ENCODE peak calls at places on chromosomes 13 and 19, in eight cellular contexts. E is NCI-H1092, G is lung microvascular endothelial cell, V is pancreas, L is BJ, C is bronchial epithelial cell, U is EL, T is thoracic aorta. M is an unnamed sample.

GRCh38 chr19:3659746-3660112 is 33.1 kb upstream of the CACTIN start:
- DNase-seq in L (no peak), V (no peak), T (no peak), C (no peak), U (no peak), G (no peak), E (no peak), M (no peak)

GRCh38 chr13:24007979-24008620 is 110.8 kb upstream of the C1QTNF9B start:
- DNase-seq in V (no peak), C (peak; percentile 5), E (no peak), L (no peak), U (no peak), T (no peak), G (no peak), M (no peak)

GRCh38 chr19:2308114-2308556 is at the start of gene LINGO3:
- DNase-seq in T (no peak), G (no peak), U (no peak), E (no peak), L (no peak), V (no peak), C (no peak), M (no peak)

GRCh38 chr19:8087876-8088275 is 35.3 kb downstream of the CCL25 start:
- DNase-seq in L (no peak), U (no peak), C (no peak), T (no peak), G (no peak), E (no peak), V (no peak), M (no peak)

GRCh38 chr13:95128045-95128643 is 173.1 kb downstream of the ABCC4 start:
- DNase-seq in C (peak; percentile 71), L (no peak), V (no peak), T (no peak), U (no peak), E (no peak), G (peak; percentile 77), M (no peak)

GRCh38 chr13:102045713-102046112 is 356.1 kb downstream of the FGF14 start:
- DNase-seq in V (no peak), C (no peak), E (no peak), T (no peak), G (no peak), L (no peak), U (no peak), M (no peak)

GRCh38 chr13:30634838-30635237 is 17.1 kb downstream of the USPL1 start:
- DNase-seq in E (no peak), U (no peak), T (no peak), L (no peak), V (no peak), C (no peak), G (no peak), M (no peak)

GRCh38 chr19:55659822-55660221 is 5.0 kb downstream of the U2AF2 start:
- DNase-seq in U (no peak), V (no peak), C (no peak), G (no peak), E (no peak), T (no peak), L (no peak), M (no peak)

GRCh38 chr13:52950436-52950960 is 78.1 kb upstream of the OLFM4 start:
- DNase-seq in C (no peak), T (no peak), U (no peak), E (no peak), L (no peak), G (no peak), V (no peak), M (no peak)

GRCh38 chr19:39083983-39084731 is at the start of gene ACP7:
- DNase-seq in G (no peak), E (no peak), U (peak; percentile 18), C (no peak), L (no peak), T (no peak), V (peak; percentile 38), M (no peak)

GRCh38 chr13:50071399-50071798 is 56.2 kb downstream of the KCNRG start:
- DNase-seq in T (no peak), C (peak; percentile 27), G (peak; percentile 6), E (no peak), U (no peak), V (no peak), L (no peak), M (no peak)

M was measured in NCI-H1694 treated with DMSO at 0.1 percent for 48 hours.